ENCODE peak calls at places on chromosome 15, in eight cellular contexts. E is naive thymus-derived CD4-positive, alpha-beta T cell; P is left ventricle myocardium inferior; Q is CD4-positive, alpha-beta memory T cell; N is heart left ventricle; H is GM23248; M is DND-41; J is heart right ventricle. K is an unnamed sample. For H3K4me1, the result is how much of the 10 kb centered on the place peaks cover.

GRCh38 chr15:58182460-58183163 is 44.4 kb downstream of the AQP9 start:
- DNase-seq in E (no peak), P (peak), Q (no peak), N (peak), H (peak), M (peak), J (peak), K (peak)

GRCh38 chr15:84685304-84685703 is 27.3 kb upstream of the NMB start:
- DNase-seq in E (no peak), P (peak), Q (no peak), N (peak), H (peak), M (no peak), J (no peak), K (no peak)

GRCh38 chr15:79004336-79004735 is 59.5 kb upstream of the CTSH start:
- DNase-seq in E (no peak), P (no peak), Q (no peak), N (no peak), H (peak), M (peak), J (no peak), K (peak)

GRCh38 chr15:99057697-99058420 is 47.0 kb upstream of the SYNM start:
- DNase-seq in E (no peak), P (peak), Q (no peak), N (peak), H (no peak), M (peak), J (peak), K (no peak)

GRCh38 chr15:72813345-72814004 is 29.9 kb upstream of the ADPGK start:
- DNase-seq in E (no peak), P (no peak), Q (no peak), N (no peak), H (no peak), M (no peak), J (no peak), K (no peak)

GRCh38 chr15:92954578-92954977 is 54.5 kb downstream of the CHD2 start:
- DNase-seq in E (no peak), P (no peak), Q (no peak), N (no peak), H (peak), M (peak), J (no peak), K (peak)

GRCh38 chr15:63463030-63463429 is 41.4 kb upstream of the USP3 start:
- DNase-seq in E (no peak), P (no peak), Q (no peak), N (no peak), H (no peak), M (no peak), J (no peak), K (no peak)

GRCh38 chr15:60583946-60584345 is 105.0 kb upstream of the ICE2 start:
- DNase-seq in E (no peak), P (no peak), Q (no peak), N (no peak), H (no peak), M (no peak), J (no peak), K (peak)

GRCh38 chr15:68672251-68672650 is 93.5 kb downstream of the CORO2B start:
- DNase-seq in E (no peak), P (no peak), Q (no peak), N (no peak), H (no peak), M (no peak), J (no peak), K (no peak)

GRCh38 chr15:39411102-39411989 is 169.5 kb upstream of the THBS1 start:
- DNase-seq in E (no peak), P (no peak), Q (no peak), N (no peak), H (peak), M (peak), J (no peak), K (peak)

GRCh38 chr15:57456559-57456958 is 80.3 kb downstream of the CGNL1 start:
- DNase-seq in E (no peak), P (no peak), Q (no peak), N (no peak), H (no peak), M (no peak), J (no peak), K (no peak)

DNA sequence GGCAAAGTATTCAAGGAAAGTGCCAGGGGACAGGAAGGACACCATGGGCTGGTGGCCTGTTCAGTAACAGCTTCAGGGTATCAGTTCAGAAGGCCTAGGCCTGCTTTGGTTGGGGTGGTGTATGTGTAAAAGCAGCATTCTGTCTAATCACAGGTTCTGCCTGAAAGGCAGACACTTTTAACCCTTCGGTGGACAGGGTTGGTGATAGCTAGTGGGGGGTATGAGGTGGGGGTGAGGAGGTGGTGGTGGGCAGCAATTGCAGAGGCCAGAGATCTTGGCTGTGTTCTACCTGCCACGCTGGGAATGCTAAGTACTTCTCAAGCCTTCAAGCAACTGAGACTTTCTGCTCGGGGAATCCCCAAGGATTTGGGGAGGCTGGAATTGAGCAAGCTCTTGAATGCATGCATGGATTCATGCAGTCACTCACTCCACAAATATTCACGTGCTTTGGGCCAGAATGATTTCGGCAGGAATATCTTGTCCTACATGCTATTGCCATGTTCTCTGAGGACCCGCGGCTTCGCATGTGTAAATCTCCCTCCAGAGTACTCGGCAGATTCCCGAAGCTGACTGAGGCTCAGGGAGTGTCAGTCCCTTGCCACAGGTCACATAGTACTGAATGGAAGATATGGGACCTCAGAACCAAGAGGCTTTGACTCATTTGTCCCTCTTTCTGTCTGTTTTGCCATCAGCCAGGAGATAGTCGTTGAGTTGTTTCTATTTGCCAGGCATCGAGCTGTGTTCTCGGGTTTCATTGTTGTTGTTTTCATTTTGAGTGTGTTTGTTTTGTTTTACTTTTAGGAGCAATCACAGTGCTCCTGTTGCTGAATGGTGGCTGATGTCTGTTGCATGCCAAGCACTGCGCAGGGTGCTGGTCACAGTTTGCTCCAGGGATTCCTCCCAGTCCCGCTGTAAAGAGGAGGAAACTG is 65.5 kb downstream of the SMAD3 start:
- DNase-seq in E (no peak), P (no peak), Q (no peak), N (no peak), H (peak), M (no peak), J (no peak), K (no peak)
- H3K4me1 ChIP-seq in E (half or more), P (half or more), Q (half or more), N (half or more), H (half or more), M (under half), J (half or more), K (under half)

GRCh38 chr15:77179541-77179998 is 108.7 kb upstream of the TSPAN3 start:
- DNase-seq in E (no peak), P (no peak), Q (no peak), N (no peak), H (no peak), M (peak), J (no peak), K (no peak)
- H3K4me3 ChIP-seq in E (peak), P (no peak), Q (no peak), N (no peak), H (no peak), M (no peak), J (no peak), K (no peak)

DNA sequence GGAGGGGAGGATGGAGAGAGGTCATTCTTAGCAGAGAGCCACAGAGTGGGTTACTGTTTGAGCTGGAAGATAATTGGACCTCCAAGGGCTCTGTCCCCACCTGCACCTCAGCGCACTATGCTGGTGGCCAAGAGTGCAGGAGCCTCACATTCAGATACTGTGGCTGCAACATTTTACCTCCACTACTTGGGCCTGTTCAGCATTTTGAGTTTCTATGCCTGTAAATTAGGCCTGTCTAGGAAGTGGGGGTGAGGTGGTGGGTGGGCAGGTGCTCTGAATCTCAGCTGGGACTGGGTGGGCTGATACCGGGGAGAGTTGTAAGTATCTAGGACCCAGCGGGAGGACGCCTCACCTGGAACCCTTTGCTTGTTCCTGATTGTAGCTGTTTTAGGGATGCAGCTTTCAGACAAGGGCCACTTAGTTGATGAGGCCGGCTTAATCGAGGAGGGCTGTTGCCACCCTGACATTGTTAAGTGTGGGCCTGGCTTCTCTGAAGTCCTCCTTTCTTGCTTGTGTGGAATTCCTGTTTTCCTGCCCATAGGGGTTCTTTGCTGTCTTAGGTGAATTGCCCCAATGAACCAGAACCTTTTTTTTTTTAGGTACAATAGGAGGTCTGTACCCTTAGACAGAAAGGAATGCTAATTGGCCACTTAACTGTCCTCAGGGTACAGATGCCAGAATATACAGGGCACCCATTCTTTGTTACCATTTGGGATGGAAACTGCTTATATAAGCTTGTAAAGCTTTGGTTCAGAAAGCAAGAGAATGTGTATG is 83.9 kb downstream of the SMAD3 start:
- DNase-seq in E (no peak), P (no peak), Q (no peak), N (no peak), H (peak), M (no peak), J (no peak), K (no peak)
- H3K4me1 ChIP-seq in E (under half), P (half or more), Q (half or more), N (half or more), H (half or more), M (under half), J (half or more), K (under half)

GRCh38 chr15:96343529-96344072 is 13.1 kb downstream of the NR2F2 start:
- DNase-seq in E (no peak), P (no peak), Q (no peak), N (no peak), H (no peak), M (no peak), J (no peak), K (no peak)
- H3K4me3 ChIP-seq in E (no peak), P (peak), Q (no peak), N (peak), H (no peak), M (no peak), J (peak), K (no peak)

DNA sequence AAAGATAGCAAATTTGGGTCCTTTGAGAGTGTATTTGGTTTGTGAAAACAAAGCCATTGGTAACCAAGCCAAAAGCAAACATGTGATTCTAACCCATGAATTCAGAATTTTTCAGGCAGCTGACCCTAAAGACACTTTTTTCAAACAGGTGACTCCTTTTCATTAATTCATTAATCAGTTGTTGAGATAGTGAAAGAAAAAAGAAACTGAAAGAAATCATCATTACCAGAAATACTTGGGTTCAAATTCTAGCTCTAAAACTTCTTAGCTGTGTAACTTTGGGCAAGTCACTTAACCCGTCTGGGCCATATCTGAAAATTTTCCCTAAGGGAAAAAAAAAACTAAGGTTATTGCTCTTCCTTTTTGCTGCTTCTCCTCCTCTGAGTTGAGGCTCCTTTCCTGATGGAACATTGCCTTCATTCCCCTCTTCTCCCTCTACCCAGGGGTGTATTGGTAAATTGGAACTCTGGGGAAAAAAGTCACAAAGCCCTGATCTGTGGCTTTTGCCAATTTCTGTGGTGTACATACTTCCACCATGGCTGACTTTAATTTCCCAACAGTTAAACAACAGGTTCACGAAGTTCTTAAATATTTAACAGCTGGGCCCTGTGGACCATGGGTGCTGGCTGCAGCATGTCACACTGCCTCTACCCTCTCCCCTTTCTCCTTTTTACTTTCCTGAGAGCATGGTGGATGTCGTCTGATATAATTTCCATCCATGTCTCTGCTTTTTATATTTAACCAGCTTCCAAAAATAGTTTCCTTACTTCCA is 120.3 kb downstream of the ASB7 start:
- DNase-seq in E (no peak), P (no peak), Q (no peak), N (peak), H (no peak), M (no peak), J (no peak), K (no peak)
- H3K4me1 ChIP-seq in E (under half), P (under half), Q (under half), N (under half), H (under half), M (under half), J (under half), K (under half)

DNA sequence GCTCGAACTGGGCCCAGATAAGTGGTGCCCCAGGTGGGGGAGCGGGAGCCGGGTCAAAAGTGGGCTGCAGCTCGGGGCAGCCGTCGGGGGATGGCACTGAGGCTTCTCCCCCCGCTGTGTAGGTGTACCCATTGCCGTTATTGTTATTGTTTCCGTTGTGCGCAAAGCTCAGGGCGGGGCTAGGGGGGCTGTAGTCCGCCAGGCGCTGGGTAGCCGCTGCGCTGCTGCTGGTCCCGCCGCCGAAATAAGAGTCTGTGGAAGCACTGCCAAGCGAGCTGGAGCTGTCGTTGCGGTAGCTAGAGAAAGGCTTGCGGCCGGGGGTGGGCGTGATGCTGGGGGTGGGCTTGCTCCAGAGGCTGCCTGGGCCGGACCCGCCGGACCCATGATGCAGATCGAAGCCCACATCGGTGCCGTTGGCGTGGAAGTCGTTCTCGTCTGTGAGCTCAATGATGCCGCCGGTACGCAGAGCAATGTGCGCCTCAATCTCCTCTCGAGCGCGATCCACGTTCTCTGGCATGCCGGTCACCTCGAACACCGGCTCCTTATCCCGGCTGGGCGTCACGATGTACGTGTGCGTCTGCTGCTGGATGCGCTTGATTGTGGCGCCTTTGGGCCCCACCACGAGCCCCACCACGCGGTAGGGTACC is 2.0 kb downstream of the MEX3B start:
- DNase-seq in E (no peak), P (no peak), Q (no peak), N (no peak), H (peak), M (no peak), J (no peak), K (no peak)
- H3K4me3 ChIP-seq in E (peak), P (peak), Q (peak), N (peak), H (peak), M (no peak), J (peak), K (no peak)

DNA sequence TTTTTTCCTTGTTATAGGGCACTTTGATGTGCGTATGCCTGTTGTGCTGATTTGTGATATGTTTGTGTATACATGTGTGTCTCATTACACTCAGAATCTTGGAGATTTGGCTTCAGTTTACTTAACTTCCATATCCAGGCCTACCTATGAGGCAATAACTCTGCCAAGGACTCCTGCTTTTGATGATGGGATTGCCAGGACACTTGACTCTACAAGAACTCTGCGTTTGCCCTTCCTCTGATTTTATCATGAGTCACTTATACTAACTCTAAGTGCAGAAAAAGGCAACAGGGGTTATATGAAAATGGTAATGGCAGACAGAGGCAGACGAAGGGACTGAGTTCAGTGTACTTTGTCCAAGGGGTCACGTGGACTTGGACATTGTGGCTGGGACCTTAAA is 33.6 kb downstream of the MCTP2 start:
- DNase-seq in E (no peak), P (no peak), Q (no peak), N (no peak), H (peak), M (no peak), J (no peak), K (no peak)
- H3K4me1 ChIP-seq in E (under half), P (under half), Q (under half), N (under half), H (under half), M (under half), J (under half), K (half or more)

GRCh38 chr15:37107754-37108724 is 7.7 kb upstream of the MEIS2 start:
- DNase-seq in E (no peak), P (no peak), Q (no peak), N (no peak), H (no peak), M (no peak), J (no peak), K (no peak)
- H3K4me3 ChIP-seq in E (no peak), P (peak), Q (no peak), N (no peak), H (no peak), M (no peak), J (peak), K (no peak)

DNA sequence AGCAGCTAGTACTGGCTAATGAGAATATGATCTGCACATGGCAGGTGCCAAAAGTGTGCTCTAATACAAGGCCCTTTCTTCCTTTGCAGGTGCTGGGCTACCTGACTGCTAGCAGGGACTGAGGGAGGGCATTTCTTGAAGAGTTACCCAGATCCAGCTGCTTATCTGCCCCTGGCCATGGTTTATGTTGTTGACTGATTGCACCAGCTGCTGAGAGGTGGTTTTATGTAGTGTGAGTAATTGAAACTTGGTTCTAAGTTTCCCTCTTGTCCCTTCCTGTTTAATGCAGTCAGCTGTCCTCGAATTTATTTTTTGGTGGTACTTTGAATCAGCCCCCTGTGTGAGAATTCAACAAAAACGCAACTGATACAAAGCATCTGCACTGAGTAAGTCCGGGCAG is 288.3 kb upstream of the C2CD4B start:
- DNase-seq in E (no peak), P (no peak), Q (no peak), N (no peak), H (peak), M (no peak), J (no peak), K (no peak)
- H3K4me1 ChIP-seq in E (under half), P (half or more), Q (under half), N (under half), H (under half), M (under half), J (half or more), K (under half)

K was measured in Karpas-422.